ENCODE peak calls at places on chromosomes 16 and 17, in seven cellular contexts. Q is kidney, Y is H1, T is fibroblast of lung, E is AG04450, Z is natural killer cell, R is HFFc6. H is an unnamed sample.

GRCh38 chr17:80774643-80775281 is 216.9 kb upstream of the CHMP6 start:
- DNase-seq in Q (no peak), R (no peak), T (no peak), Z (no peak), Y (no peak), E (no peak), H (no peak)

GRCh38 chr17:27817731-27818130 is 17.4 kb upstream of the NOS2 start:
- DNase-seq in Y (no peak), R (no peak), Z (no peak), E (no peak), Q (no peak), T (peak; percentile 14), H (no peak)

GRCh38 chr17:29930399-29931010 is 477 bp upstream of the SSH2 start:
- DNase-seq in Y (no peak), R (no peak), Q (no peak), Z (no peak), T (no peak), E (no peak), H (no peak)

GRCh38 chr17:6567528-6568185 is 11.3 kb upstream of the PITPNM3 start:
- DNase-seq in R (no peak), Q (no peak), T (no peak), E (no peak), Z (no peak), Y (no peak), H (no peak)

GRCh38 chr17:67015001-67015400 is 29.4 kb upstream of the CACNG1 start:
- DNase-seq in Q (no peak), R (no peak), E (no peak), T (no peak), Z (no peak), Y (no peak), H (no peak)

GRCh38 chr17:48596735-48597491 is 3.3 kb upstream of the HOXB5 start:
- DNase-seq in R (no peak), Y (no peak), Z (no peak), E (no peak), Q (peak; percentile 51), T (no peak), H (no peak)

GRCh38 chr17:21689604-21690003 is 2.7 kb upstream of the KCNJ18 start:
- DNase-seq in E (peak; percentile 42), R (peak; percentile 65), Q (peak; percentile 55), Z (no peak), T (peak; percentile 81), Y (no peak), H (no peak)

GRCh38 chr17:69320210-69320907 is 6.6 kb downstream of the ABCA5 start:
- DNase-seq in R (no peak), E (no peak), Q (no peak), Z (no peak), Y (no peak), T (no peak), H (no peak)

GRCh38 chr16:85444879-85445778 is 168.0 kb upstream of the GSE1 start:
- DNase-seq in Z (no peak), Q (no peak), Y (no peak), E (no peak), T (no peak), R (no peak), H (no peak)

GRCh38 chr16:15618392-15618791 is 24.6 kb downstream of the MARF1 start:
- DNase-seq in E (peak; percentile 26), Q (no peak), T (peak; percentile 90), Z (no peak), R (peak; percentile 56), Y (no peak), H (no peak)

GRCh38 chr16:88633684-88634140 is 4.7 kb upstream of the IL17C start:
- DNase-seq in Z (no peak), Q (peak; percentile 80), T (no peak), Y (no peak), R (no peak), E (no peak), H (no peak)

GRCh38 chr17:77422104-77422782 is 281.5 kb downstream of the SEC14L1 start:
- DNase-seq in T (no peak), Y (no peak), Q (peak; percentile 88), Z (no peak), E (no peak), R (no peak), H (no peak)

GRCh38 chr17:13086142-13086769 is 68.4 kb upstream of the ELAC2 start:
- DNase-seq in Y (no peak), Q (no peak), T (no peak), E (no peak), Z (no peak), R (no peak), H (no peak)

GRCh38 chr17:2957631-2958286 is 105.6 kb downstream of the OR1D5 start:
- DNase-seq in Y (no peak), E (no peak), Q (no peak), Z (no peak), R (peak; percentile 3), T (peak; percentile 68), H (no peak)

GRCh38 chr16:88453621-88454314 is 688 bp downstream of the ZFPM1 start:
- DNase-seq in R (no peak), E (no peak), Z (peak; percentile 56), Y (no peak), T (no peak), Q (no peak), H (no peak)

GRCh38 chr17:39327109-39327508 is 74.3 kb downstream of the FBXL20 start:
- DNase-seq in R (no peak), Z (no peak), E (no peak), Q (no peak), Y (no peak), T (no peak), H (no peak)
- TF ChIP-seq CTCF in R (no peak), Z (no peak), E (no peak), Q (no peak), Y (no peak), T (no peak), H (no peak)

GRCh38 chr17:1629647-1630310 is 1.1 kb upstream of the SLC43A2 start:
- DNase-seq in T (no peak), E (no peak), Z (peak; percentile 77), Y (no peak), Q (peak; percentile 88), R (no peak), H (no peak)
- TF ChIP-seq CTCF in T (peak; percentile 64), E (peak; percentile 65), Z (peak; percentile 70), Y (peak; percentile 75), Q (peak; percentile 59), R (peak; percentile 76), H (peak; percentile 50)

DNA sequence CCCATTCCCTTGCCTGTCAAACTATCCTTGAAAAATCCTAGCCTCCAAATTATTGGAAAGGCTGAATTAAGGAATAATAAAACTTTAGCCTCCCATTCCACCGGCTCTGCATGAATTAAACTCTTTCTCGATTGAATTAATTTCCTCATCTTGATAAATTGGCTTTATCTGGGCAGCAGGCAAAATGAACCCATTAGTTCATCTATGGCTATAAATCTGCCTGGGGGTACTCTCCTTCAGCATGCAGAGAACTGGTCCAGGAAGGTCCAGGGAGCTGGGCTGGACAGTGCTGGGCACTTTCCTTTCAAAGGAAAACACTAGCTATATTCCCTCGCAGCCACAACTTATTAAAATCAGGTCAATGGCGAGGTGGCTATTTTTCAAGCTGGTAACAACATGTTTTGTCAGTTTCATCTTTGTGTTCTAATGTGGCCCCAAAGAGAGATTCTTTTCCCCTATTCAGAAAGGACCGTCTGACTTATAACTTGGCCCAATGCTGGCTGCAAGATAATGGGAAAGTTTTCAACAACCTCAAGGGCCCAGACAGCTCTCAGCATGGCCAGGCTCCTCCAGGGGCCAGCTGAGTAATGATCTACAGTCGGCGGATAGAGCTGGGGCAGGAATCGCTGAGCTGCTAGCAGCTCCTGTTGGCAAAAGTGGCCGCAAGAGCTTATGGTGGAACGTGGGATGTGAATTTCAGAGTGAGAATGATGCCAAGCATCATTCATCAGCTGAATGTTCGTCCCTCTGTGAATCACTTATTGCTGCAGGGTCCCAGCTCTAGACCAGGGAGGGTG is 326.9 kb downstream of the SLC39A11 start:
- DNase-seq in E (no peak), Z (no peak), Y (no peak), R (no peak), T (peak; percentile 16), Q (no peak), H (no peak)
- TF ChIP-seq CTCF in E (no peak), Z (no peak), Y (no peak), R (no peak), T (no peak), Q (no peak), H (no peak)

GRCh38 chr16:57204675-57205074 is 18.5 kb downstream of the RSPRY1 start:
- DNase-seq in Y (no peak), Q (no peak), T (no peak), R (no peak), Z (no peak), E (no peak), H (no peak)
- TF ChIP-seq CTCF in Y (peak; percentile 14), Q (no peak), T (no peak), R (peak; percentile 40), Z (no peak), E (peak; percentile 7), H (no peak)

GRCh38 chr17:81906476-81907218 is 4.6 kb downstream of the PCYT2 start:
- DNase-seq in Q (no peak), R (no peak), Z (no peak), Y (no peak), T (no peak), E (no peak), H (no peak)
- TF ChIP-seq CTCF in Q (no peak), R (peak; percentile 38), Z (no peak), Y (peak; percentile 97), T (no peak), E (no peak), H (peak; percentile 37)

GRCh38 chr17:9833922-9834321 is 8.2 kb downstream of the GLP2R start:
- DNase-seq in Z (no peak), Q (no peak), T (no peak), E (no peak), R (no peak), Y (no peak), H (no peak)

GRCh38 chr17:9824797-9825338 is 856 bp upstream of the GLP2R start:
- DNase-seq in T (no peak), Y (no peak), Z (no peak), R (no peak), E (no peak), Q (no peak), H (no peak)

GRCh38 chr17:9825751-9826150 is at the start of gene GLP2R:
- DNase-seq in R (no peak), E (no peak), Z (no peak), T (no peak), Q (no peak), Y (no peak), H (no peak)

GRCh38 chr17:9828296-9829059 is 2.8 kb downstream of the GLP2R start:
- DNase-seq in R (no peak), Q (no peak), Y (no peak), T (peak; percentile 64), Z (no peak), E (no peak), H (no peak)

DNA sequence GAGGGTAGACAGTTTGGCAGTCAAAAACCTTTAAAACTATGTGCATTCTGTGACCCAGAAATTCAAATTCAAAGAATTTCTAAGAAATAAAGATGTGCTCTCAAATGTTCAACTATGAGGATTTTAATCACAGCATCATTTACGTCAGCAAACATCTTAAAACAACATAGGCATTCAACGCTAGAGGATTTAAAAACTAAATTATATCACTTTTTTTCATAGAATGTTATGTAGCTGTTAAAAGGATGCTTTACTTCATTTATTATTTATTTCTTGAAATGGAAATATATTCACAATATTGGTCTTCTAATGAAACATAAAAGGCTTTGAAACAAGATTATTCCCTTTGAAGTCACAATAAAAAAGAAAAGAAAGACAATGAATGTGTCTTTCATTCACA is 3.6 kb downstream of the GLP2R start:
- DNase-seq in Y (no peak), Z (no peak), T (no peak), E (no peak), R (no peak), Q (no peak), H (no peak)
- TF ChIP-seq CTCF in Y (no peak), Z (no peak), T (no peak), E (no peak), R (no peak), Q (no peak), H (no peak)

GRCh38 chr16:30585400-30586191 is at the start of gene ZNF785:
- DNase-seq in E (peak; percentile 96), Z (peak; percentile 85), T (peak; percentile 99), Y (peak; percentile 93), R (peak; percentile 99), Q (peak; percentile 97), H (peak; percentile 89)
- TF ChIP-seq CTCF in E (no peak), Z (no peak), T (no peak), Y (no peak), R (peak; percentile 68), Q (peak; percentile 68), H (peak; percentile 1)